ENCODE peak calls at places on chromosomes 13 and 19, in nine cellular contexts. One of them, this sample, is unnamed.

GRCh38 chr19:35272122-35272715 is 3.5 kb downstream of the USF2 start:
- DNase-seq in thoracic aorta: no peak
- DNase-seq in choroid plexus epithelial cell: no peak
- DNase-seq in tibial artery: no peak
- DNase-seq in astrocyte of the spinal cord: no peak
- DNase-seq in HFFc6: no peak
- DNase-seq in astrocyte: no peak
- DNase-seq in CD8-positive, alpha-beta T cell: no peak
- DNase-seq in esophagus squamous epithelium: no peak
- DNase-seq in this sample: no peak

GRCh38 chr19:16888629-16889371 is at the start of gene F2RL3:
- DNase-seq in thoracic aorta: no peak
- DNase-seq in choroid plexus epithelial cell: no peak
- DNase-seq in tibial artery: peak; percentile 65
- DNase-seq in astrocyte of the spinal cord: no peak
- DNase-seq in HFFc6: no peak
- DNase-seq in astrocyte: peak; percentile 2
- DNase-seq in CD8-positive, alpha-beta T cell: no peak
- DNase-seq in esophagus squamous epithelium: no peak
- DNase-seq in this sample: peak; percentile 64

GRCh38 chr13:108915095-108915633 is 285.8 kb downstream of the MYO16 start:
- DNase-seq in thoracic aorta: no peak
- DNase-seq in choroid plexus epithelial cell: peak; percentile 88
- DNase-seq in tibial artery: no peak
- DNase-seq in astrocyte of the spinal cord: peak; percentile 65
- DNase-seq in HFFc6: peak; percentile 44
- DNase-seq in astrocyte: peak; percentile 22
- DNase-seq in CD8-positive, alpha-beta T cell: no peak
- DNase-seq in esophagus squamous epithelium: no peak
- DNase-seq in this sample: peak; percentile 57

GRCh38 chr19:29562299-29563297 is 36.8 kb downstream of the VSTM2B start:
- DNase-seq in thoracic aorta: no peak
- DNase-seq in choroid plexus epithelial cell: no peak
- DNase-seq in tibial artery: peak; percentile 47
- DNase-seq in astrocyte of the spinal cord: no peak
- DNase-seq in HFFc6: no peak
- DNase-seq in astrocyte: no peak
- DNase-seq in CD8-positive, alpha-beta T cell: no peak
- DNase-seq in esophagus squamous epithelium: no peak
- DNase-seq in this sample: no peak

GRCh38 chr13:98910501-98910951 is 67.3 kb downstream of the DOCK9 start:
- DNase-seq in thoracic aorta: no peak
- DNase-seq in choroid plexus epithelial cell: peak; percentile 66
- DNase-seq in tibial artery: no peak
- DNase-seq in astrocyte of the spinal cord: peak; percentile 56
- DNase-seq in HFFc6: peak; percentile 81
- DNase-seq in astrocyte: peak; percentile 52
- DNase-seq in CD8-positive, alpha-beta T cell: peak; percentile 16
- DNase-seq in esophagus squamous epithelium: no peak
- DNase-seq in this sample: peak; percentile 62

GRCh38 chr13:113406321-113407102 is 42.6 kb upstream of the GRTP1 start:
- DNase-seq in thoracic aorta: no peak
- DNase-seq in choroid plexus epithelial cell: no peak
- DNase-seq in tibial artery: peak; percentile 63
- DNase-seq in astrocyte of the spinal cord: peak; percentile 15
- DNase-seq in HFFc6: no peak
- DNase-seq in astrocyte: peak; percentile 23
- DNase-seq in CD8-positive, alpha-beta T cell: no peak
- DNase-seq in esophagus squamous epithelium: no peak
- DNase-seq in this sample: no peak

GRCh38 chr19:11814707-11815050 is 606 bp downstream of the ZNF440 start:
- DNase-seq in thoracic aorta: no peak
- DNase-seq in choroid plexus epithelial cell: peak; percentile 51
- DNase-seq in tibial artery: no peak
- DNase-seq in astrocyte of the spinal cord: peak; percentile 26
- DNase-seq in HFFc6: no peak
- DNase-seq in astrocyte: peak; percentile 22
- DNase-seq in CD8-positive, alpha-beta T cell: no peak
- DNase-seq in esophagus squamous epithelium: no peak
- DNase-seq in this sample: peak; percentile 30

GRCh38 chr19:3722443-3723109 is 14.4 kb downstream of the TJP3 start:
- DNase-seq in thoracic aorta: no peak
- DNase-seq in choroid plexus epithelial cell: no peak
- DNase-seq in tibial artery: no peak
- DNase-seq in astrocyte of the spinal cord: no peak
- DNase-seq in HFFc6: no peak
- DNase-seq in astrocyte: no peak
- DNase-seq in CD8-positive, alpha-beta T cell: no peak
- DNase-seq in esophagus squamous epithelium: no peak
- DNase-seq in this sample: no peak

GRCh38 chr19:3359850-3360493 is 6.4 kb upstream of the NFIC start:
- DNase-seq in thoracic aorta: no peak
- DNase-seq in choroid plexus epithelial cell: peak; percentile 47
- DNase-seq in tibial artery: no peak
- DNase-seq in astrocyte of the spinal cord: no peak
- DNase-seq in HFFc6: no peak
- DNase-seq in astrocyte: no peak
- DNase-seq in CD8-positive, alpha-beta T cell: peak; percentile 35
- DNase-seq in esophagus squamous epithelium: no peak
- DNase-seq in this sample: no peak

GRCh38 chr19:49808762-49809154 is 4.3 kb downstream of the FUZ start:
- DNase-seq in thoracic aorta: peak; percentile 90
- DNase-seq in choroid plexus epithelial cell: peak; percentile 90
- DNase-seq in tibial artery: peak; percentile 97
- DNase-seq in astrocyte of the spinal cord: peak; percentile 82
- DNase-seq in HFFc6: peak; percentile 57
- DNase-seq in astrocyte: peak; percentile 51
- DNase-seq in CD8-positive, alpha-beta T cell: peak; percentile 89
- DNase-seq in esophagus squamous epithelium: peak; percentile 50
- DNase-seq in this sample: peak; percentile 80

GRCh38 chr13:49097374-49097773 is 121.7 kb downstream of the FNDC3A start:
- DNase-seq in thoracic aorta: no peak
- DNase-seq in choroid plexus epithelial cell: peak; percentile 72
- DNase-seq in tibial artery: no peak
- DNase-seq in astrocyte of the spinal cord: peak; percentile 69
- DNase-seq in HFFc6: peak; percentile 40
- DNase-seq in astrocyte: peak; percentile 48
- DNase-seq in CD8-positive, alpha-beta T cell: no peak
- DNase-seq in esophagus squamous epithelium: no peak
- DNase-seq in this sample: peak; percentile 63

GRCh38 chr13:24923305-24923640 is 159.3 kb downstream of the RNF17 start:
- DNase-seq in thoracic aorta: no peak
- DNase-seq in choroid plexus epithelial cell: peak; percentile 88
- DNase-seq in tibial artery: no peak
- DNase-seq in astrocyte of the spinal cord: peak; percentile 88
- DNase-seq in HFFc6: peak; percentile 64
- DNase-seq in astrocyte: peak; percentile 89
- DNase-seq in CD8-positive, alpha-beta T cell: no peak
- DNase-seq in esophagus squamous epithelium: no peak
- DNase-seq in this sample: peak; percentile 83

GRCh38 chr13:24691381-24691780 is 11.2 kb downstream of the ATP12A start:
- DNase-seq in thoracic aorta: no peak
- DNase-seq in choroid plexus epithelial cell: no peak
- DNase-seq in tibial artery: no peak
- DNase-seq in astrocyte of the spinal cord: no peak
- DNase-seq in HFFc6: no peak
- DNase-seq in astrocyte: no peak
- DNase-seq in CD8-positive, alpha-beta T cell: no peak
- DNase-seq in esophagus squamous epithelium: no peak
- DNase-seq in this sample: no peak

GRCh38 chr13:51370116-51370515 is 30.6 kb downstream of the SERPINE3 start:
- DNase-seq in thoracic aorta: no peak
- DNase-seq in choroid plexus epithelial cell: peak; percentile 77
- DNase-seq in tibial artery: no peak
- DNase-seq in astrocyte of the spinal cord: no peak
- DNase-seq in HFFc6: no peak
- DNase-seq in astrocyte: no peak
- DNase-seq in CD8-positive, alpha-beta T cell: no peak
- DNase-seq in esophagus squamous epithelium: no peak
- DNase-seq in this sample: peak; percentile 59

GRCh38 chr19:29675650-29676186 is 10.5 kb downstream of the PLEKHF1 start:
- DNase-seq in thoracic aorta: no peak
- DNase-seq in choroid plexus epithelial cell: no peak
- DNase-seq in tibial artery: peak; percentile 48
- DNase-seq in astrocyte of the spinal cord: no peak
- DNase-seq in HFFc6: no peak
- DNase-seq in astrocyte: no peak
- DNase-seq in CD8-positive, alpha-beta T cell: no peak
- DNase-seq in esophagus squamous epithelium: no peak
- DNase-seq in this sample: no peak

GRCh38 chr13:44267966-44268365 is 105.7 kb upstream of the SERP2 start:
- DNase-seq in thoracic aorta: no peak
- DNase-seq in choroid plexus epithelial cell: peak; percentile 77
- DNase-seq in tibial artery: no peak
- DNase-seq in astrocyte of the spinal cord: peak; percentile 81
- DNase-seq in HFFc6: peak; percentile 32
- DNase-seq in astrocyte: peak; percentile 96
- DNase-seq in CD8-positive, alpha-beta T cell: no peak
- DNase-seq in esophagus squamous epithelium: no peak
- DNase-seq in this sample: peak; percentile 91

GRCh38 chr19:57056972-57057371 is 62.8 kb upstream of the USP29 start:
- DNase-seq in thoracic aorta: no peak
- DNase-seq in choroid plexus epithelial cell: peak; percentile 5
- DNase-seq in tibial artery: no peak
- DNase-seq in astrocyte of the spinal cord: no peak
- DNase-seq in HFFc6: no peak
- DNase-seq in astrocyte: no peak
- DNase-seq in CD8-positive, alpha-beta T cell: no peak
- DNase-seq in esophagus squamous epithelium: no peak
- DNase-seq in this sample: no peak

DNA sequence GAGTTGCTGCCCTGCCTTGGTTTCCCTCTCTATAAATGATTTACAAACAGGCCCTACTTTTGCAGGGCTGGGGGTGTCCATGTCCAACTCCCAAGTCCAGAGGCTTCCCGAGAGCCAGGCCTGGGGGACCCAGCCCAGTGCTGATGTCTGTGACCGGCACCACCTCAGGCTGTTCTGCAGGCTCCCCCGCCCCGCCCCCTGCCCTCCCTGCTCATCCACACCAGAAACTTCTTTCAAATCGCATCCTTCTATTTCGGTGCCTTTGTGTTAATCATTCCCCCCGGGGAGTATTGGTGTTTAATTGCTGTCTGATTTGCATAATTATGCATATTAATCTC is 19.2 kb downstream of the TCF3 start:
- DNase-seq in thoracic aorta: no peak
- DNase-seq in choroid plexus epithelial cell: no peak
- DNase-seq in tibial artery: no peak
- DNase-seq in astrocyte of the spinal cord: no peak
- DNase-seq in HFFc6: no peak
- DNase-seq in astrocyte: no peak
- DNase-seq in CD8-positive, alpha-beta T cell: no peak
- DNase-seq in esophagus squamous epithelium: no peak
- DNase-seq in this sample: no peak
- TF ChIP-seq CTCF in thoracic aorta: no peak
- TF ChIP-seq CTCF in choroid plexus epithelial cell: no peak
- TF ChIP-seq CTCF in tibial artery: no peak
- TF ChIP-seq CTCF in astrocyte of the spinal cord: no peak
- TF ChIP-seq CTCF in HFFc6: no peak
- TF ChIP-seq CTCF in astrocyte: no peak
- TF ChIP-seq CTCF in CD8-positive, alpha-beta T cell: no peak
- TF ChIP-seq CTCF in esophagus squamous epithelium: no peak
- TF ChIP-seq CTCF in this sample: no peak

GRCh38 chr13:23455401-23456185 is 22.1 kb upstream of the SACS start:
- DNase-seq in thoracic aorta: no peak
- DNase-seq in choroid plexus epithelial cell: no peak
- DNase-seq in tibial artery: no peak
- DNase-seq in astrocyte of the spinal cord: no peak
- DNase-seq in HFFc6: no peak
- DNase-seq in astrocyte: no peak
- DNase-seq in CD8-positive, alpha-beta T cell: no peak
- DNase-seq in esophagus squamous epithelium: no peak
- DNase-seq in this sample: no peak
- TF ChIP-seq CTCF in thoracic aorta: no peak
- TF ChIP-seq CTCF in choroid plexus epithelial cell: peak; percentile 3
- TF ChIP-seq CTCF in tibial artery: no peak
- TF ChIP-seq CTCF in astrocyte of the spinal cord: no peak
- TF ChIP-seq CTCF in HFFc6: peak; percentile 30
- TF ChIP-seq CTCF in astrocyte: no peak
- TF ChIP-seq CTCF in CD8-positive, alpha-beta T cell: no peak
- TF ChIP-seq CTCF in esophagus squamous epithelium: no peak
- TF ChIP-seq CTCF in this sample: no peak

GRCh38 chr13:32538234-32538620 is 368 bp downstream of the N4BP2L2 start:
- DNase-seq in thoracic aorta: no peak
- DNase-seq in choroid plexus epithelial cell: peak; percentile 61
- DNase-seq in tibial artery: peak; percentile 72
- DNase-seq in astrocyte of the spinal cord: no peak
- DNase-seq in HFFc6: peak; percentile 34
- DNase-seq in astrocyte: peak; percentile 42
- DNase-seq in CD8-positive, alpha-beta T cell: no peak
- DNase-seq in esophagus squamous epithelium: no peak
- DNase-seq in this sample: peak; percentile 41

GRCh38 chr13:32535748-32536147 is 2.8 kb downstream of the N4BP2L2 start:
- DNase-seq in thoracic aorta: no peak
- DNase-seq in choroid plexus epithelial cell: no peak
- DNase-seq in tibial artery: no peak
- DNase-seq in astrocyte of the spinal cord: no peak
- DNase-seq in HFFc6: no peak
- DNase-seq in astrocyte: no peak
- DNase-seq in CD8-positive, alpha-beta T cell: no peak
- DNase-seq in esophagus squamous epithelium: no peak
- DNase-seq in this sample: no peak

GRCh38 chr13:32537580-32538233 is 888 bp downstream of the N4BP2L2 start:
- DNase-seq in thoracic aorta: no peak
- DNase-seq in choroid plexus epithelial cell: peak; percentile 28
- DNase-seq in tibial artery: peak; percentile 73
- DNase-seq in astrocyte of the spinal cord: peak; percentile 8
- DNase-seq in HFFc6: no peak
- DNase-seq in astrocyte: no peak
- DNase-seq in CD8-positive, alpha-beta T cell: peak; percentile 39
- DNase-seq in esophagus squamous epithelium: no peak
- DNase-seq in this sample: peak; percentile 24

GRCh38 chr13:32535140-32535539 is 3.5 kb downstream of the N4BP2L2 start:
- DNase-seq in thoracic aorta: no peak
- DNase-seq in choroid plexus epithelial cell: no peak
- DNase-seq in tibial artery: no peak
- DNase-seq in astrocyte of the spinal cord: no peak
- DNase-seq in HFFc6: no peak
- DNase-seq in astrocyte: no peak
- DNase-seq in CD8-positive, alpha-beta T cell: no peak
- DNase-seq in esophagus squamous epithelium: no peak
- DNase-seq in this sample: no peak

GRCh38 chr13:32538621-32539246 is at the start of gene N4BP2L2:
- DNase-seq in thoracic aorta: peak; percentile 89
- DNase-seq in choroid plexus epithelial cell: peak; percentile 99
- DNase-seq in tibial artery: peak; percentile 97
- DNase-seq in astrocyte of the spinal cord: peak; percentile 98
- DNase-seq in HFFc6: peak; percentile 96
- DNase-seq in astrocyte: peak; percentile 95
- DNase-seq in CD8-positive, alpha-beta T cell: peak; percentile 88
- DNase-seq in esophagus squamous epithelium: peak; percentile 70
- DNase-seq in this sample: peak; percentile 98
- TF ChIP-seq CTCF in thoracic aorta: no peak
- TF ChIP-seq CTCF in choroid plexus epithelial cell: peak; percentile 61
- TF ChIP-seq CTCF in tibial artery: peak; percentile 36
- TF ChIP-seq CTCF in astrocyte of the spinal cord: peak; percentile 31
- TF ChIP-seq CTCF in HFFc6: peak; percentile 68
- TF ChIP-seq CTCF in astrocyte: peak; percentile 27
- TF ChIP-seq CTCF in CD8-positive, alpha-beta T cell: no peak
- TF ChIP-seq CTCF in esophagus squamous epithelium: peak; percentile 13
- TF ChIP-seq CTCF in this sample: peak; percentile 53

DNA sequence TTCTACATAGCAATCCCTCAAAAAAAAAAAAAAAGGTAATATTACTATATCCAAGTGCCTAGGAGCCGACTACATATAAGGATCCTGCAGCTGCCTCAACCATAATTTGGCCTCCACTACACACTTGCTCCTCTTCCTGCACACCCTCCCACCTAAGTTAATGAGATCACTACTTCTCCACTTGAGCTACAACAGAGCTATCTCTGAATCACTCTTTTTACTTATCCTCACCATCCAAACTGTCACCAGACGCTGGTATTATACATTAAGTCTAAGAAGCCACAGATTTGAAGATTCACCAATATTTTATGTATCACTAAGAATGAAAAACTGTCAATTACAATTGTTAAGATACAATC is 8.3 kb downstream of the OBI1 start:
- DNase-seq in thoracic aorta: no peak
- DNase-seq in choroid plexus epithelial cell: no peak
- DNase-seq in tibial artery: no peak
- DNase-seq in astrocyte of the spinal cord: no peak
- DNase-seq in HFFc6: no peak
- DNase-seq in astrocyte: no peak
- DNase-seq in CD8-positive, alpha-beta T cell: no peak
- DNase-seq in esophagus squamous epithelium: no peak
- DNase-seq in this sample: no peak
- TF ChIP-seq CTCF in thoracic aorta: no peak
- TF ChIP-seq CTCF in choroid plexus epithelial cell: no peak
- TF ChIP-seq CTCF in tibial artery: no peak
- TF ChIP-seq CTCF in astrocyte of the spinal cord: no peak
- TF ChIP-seq CTCF in HFFc6: no peak
- TF ChIP-seq CTCF in astrocyte: no peak
- TF ChIP-seq CTCF in CD8-positive, alpha-beta T cell: no peak
- TF ChIP-seq CTCF in esophagus squamous epithelium: no peak
- TF ChIP-seq CTCF in this sample: no peak